ENCODE peak calls at places on chromosome 12, in six cellular contexts. K, Q, N, G, D and P are unnamed samples.

GRCh38 chr12:30822385-30823139 is 67.8 kb upstream of the CAPRIN2 start:
- DNase-seq in N (peak; percentile 77), K (peak; percentile 52), Q (peak; percentile 72), G (peak; percentile 36), D (peak; percentile 92), P (peak; percentile 77)

GRCh38 chr12:91250273-91250672 is 67.7 kb upstream of the DCN start:
- DNase-seq in N (no peak), G (no peak), D (no peak), Q (no peak), K (no peak), P (no peak)

GRCh38 chr12:94228488-94228907 is 80.1 kb downstream of the PLXNC1 start:
- DNase-seq in D (no peak), Q (no peak), K (no peak), N (no peak), G (no peak), P (no peak)

GRCh38 chr12:94248582-94248981 is 100.2 kb downstream of the PLXNC1 start:
- DNase-seq in K (no peak), D (no peak), N (no peak), Q (no peak), G (no peak), P (no peak)

GRCh38 chr12:1020389-1020788 is 29.4 kb downstream of the ERC1 start:
- DNase-seq in G (no peak), K (no peak), D (no peak), Q (no peak), N (no peak), P (no peak)

GRCh38 chr12:108729612-108730336 is 1.5 kb downstream of the CORO1C start:
- DNase-seq in K (no peak), G (no peak), Q (no peak), N (no peak), D (no peak), P (no peak)

GRCh38 chr12:78275886-78276285 is 445.2 kb downstream of the NAV3 start:
- DNase-seq in D (no peak), G (no peak), K (no peak), N (no peak), Q (no peak), P (no peak)

GRCh38 chr12:56787498-56787897 is 24.4 kb downstream of the HSD17B6 start:
- DNase-seq in Q (no peak), K (no peak), N (no peak), D (no peak), G (no peak), P (no peak)

GRCh38 chr12:15752780-15753179 is 36.4 kb downstream of the EPS8 start:
- DNase-seq in K (no peak), N (no peak), D (no peak), G (no peak), Q (no peak), P (no peak)

GRCh38 chr12:121239704-121240420 is 29.9 kb downstream of the P2RX4 start:
- DNase-seq in K (no peak), N (no peak), D (no peak), Q (no peak), G (no peak), P (no peak)
- H3K4me3 ChIP-seq in K (no peak overlapping the region), N (peak overlapping the region; percentile 16), D (peak overlapping the region; percentile 29), Q (no peak overlapping the region), G (no peak overlapping the region), P (no peak overlapping the region)

GRCh38 chr12:113221181-113221996 is at the start of gene TPCN1:
- DNase-seq in G (peak; percentile 100), D (peak; percentile 96), Q (peak; percentile 100), K (peak; percentile 98), N (peak; percentile 99), P (peak; percentile 100)
- TF ChIP-seq POLR2A in G (peak; percentile 84), D (no peak), Q (peak; percentile 99), K (peak; percentile 98), N (peak; percentile 98), P (peak; percentile 99)

GRCh38 chr12:111404362-111405148 is 1.2 kb upstream of the SH2B3 start:
- DNase-seq in N (no peak), Q (peak; percentile 65), D (no peak), G (no peak), K (no peak), P (peak; percentile 37)
- H3K4me1 ChIP-seq in N (peaks cover 8% of the 10 kb centered on the region), Q (peaks cover 42% of the 10 kb centered on the region), D (peaks cover 62% of the 10 kb centered on the region), G (no peaks in the 10 kb centered on the region), K (peaks cover 23% of the 10 kb centered on the region), P (peaks cover 41% of the 10 kb centered on the region)

DNA sequence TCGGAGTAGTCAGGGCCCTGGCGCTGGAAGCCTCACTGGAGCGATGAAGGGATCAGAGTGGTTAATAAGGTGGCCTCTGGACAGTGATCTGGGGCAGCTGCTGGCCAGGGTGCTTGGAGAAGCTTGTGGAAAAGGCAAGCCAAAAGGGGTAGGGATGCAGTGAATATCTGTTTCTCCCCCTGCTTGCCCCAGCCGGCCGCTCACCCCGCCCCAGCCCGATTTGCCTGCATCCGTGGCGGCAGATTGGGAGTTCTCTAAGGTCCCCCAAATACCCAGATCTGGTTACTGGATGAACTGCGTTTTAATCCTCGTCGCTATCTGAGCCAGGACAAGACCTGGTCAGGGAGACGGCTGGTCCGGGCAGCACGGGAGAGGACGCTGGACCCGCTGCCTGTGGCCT is 7.2 kb upstream of the HOXC6 start:
- DNase-seq in D (peak; percentile 70), G (no peak), K (no peak), Q (no peak), N (peak; percentile 60), P (no peak)
- H3K4me3 ChIP-seq in D (no peak overlapping the region), G (peak overlapping the region; percentile 65), K (no peak overlapping the region), Q (peak overlapping the region; percentile 36), N (peak overlapping the region; percentile 17), P (no peak overlapping the region)

DNA sequence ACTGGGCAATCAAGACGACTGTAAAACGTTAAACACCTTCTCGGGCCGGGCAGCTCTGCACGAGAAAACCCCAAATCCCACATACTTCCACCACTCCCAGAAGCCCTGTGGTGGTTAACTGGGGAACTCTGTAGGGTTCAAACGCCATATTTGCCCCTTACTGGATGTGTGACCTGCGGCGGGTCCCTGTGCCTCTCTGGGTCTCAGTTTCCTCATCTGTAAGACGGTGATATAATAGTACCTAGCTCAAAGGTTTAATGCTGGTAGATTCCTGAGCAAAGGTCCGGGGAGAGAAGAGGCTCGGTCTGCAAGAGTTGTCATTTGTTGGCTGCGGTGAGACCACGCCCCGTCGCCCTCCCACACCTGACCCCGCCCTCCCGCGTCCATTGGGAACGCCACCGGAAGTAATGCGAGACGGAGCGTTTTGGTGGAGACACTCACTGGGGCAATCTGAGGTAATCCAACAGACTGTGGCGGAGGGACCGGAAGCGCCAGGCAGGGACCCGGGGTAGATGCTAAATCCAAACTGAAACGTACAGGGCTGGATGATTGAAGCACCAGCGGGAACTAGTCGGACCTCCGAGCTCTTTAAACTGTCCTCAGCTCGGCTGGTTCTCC is 661 bp upstream of the OGFOD2 start:
- DNase-seq in G (peak; percentile 98), K (peak; percentile 91), N (peak; percentile 99), Q (peak; percentile 100), D (peak; percentile 97), P (peak; percentile 99)
- TF ChIP-seq POLR2A in G (no peak), K (peak; percentile 39), N (no peak), Q (peak; percentile 88), D (no peak), P (no peak)

DNA sequence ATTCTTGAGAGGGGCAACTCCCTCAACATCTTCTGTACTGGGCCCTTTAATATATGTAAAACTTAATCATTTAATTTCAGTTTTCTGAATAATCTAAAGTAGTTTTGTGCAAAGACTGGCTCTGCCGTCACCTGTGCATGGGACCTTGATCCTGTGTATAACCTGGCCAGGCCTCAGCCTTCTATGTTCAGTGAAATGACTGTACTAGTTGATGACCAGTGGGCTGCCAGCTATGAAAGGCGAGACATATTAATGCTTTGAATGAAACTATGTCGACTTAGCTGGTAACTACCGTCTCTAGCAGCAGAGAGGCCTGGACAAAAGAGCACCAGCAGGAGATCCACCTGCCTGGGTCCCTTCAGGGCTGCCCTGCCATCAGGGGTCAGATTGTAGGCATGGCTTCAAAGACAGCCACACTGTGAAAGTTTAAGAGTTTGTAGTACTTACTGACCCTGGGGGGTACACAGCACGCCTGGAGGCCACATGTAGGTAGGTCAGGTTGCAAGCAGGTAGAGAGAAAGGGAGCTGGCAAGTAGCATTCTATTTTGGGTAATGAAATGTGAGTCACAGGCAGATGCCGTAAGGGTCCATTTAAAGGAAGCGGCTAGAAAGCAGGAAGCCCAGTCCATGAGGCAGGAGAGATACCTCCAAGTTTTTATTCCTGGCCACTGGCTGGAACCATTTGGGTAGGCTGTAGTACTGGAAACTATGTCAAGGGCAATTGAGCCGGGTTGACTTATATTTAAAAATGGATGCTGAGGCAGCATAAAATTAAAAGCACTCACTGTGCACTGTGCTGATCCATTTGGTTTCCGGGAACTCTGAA is 77.2 kb downstream of the BHLHE41 start:
- DNase-seq in G (no peak), K (no peak), N (no peak), D (no peak), Q (no peak), P (no peak)
- H3K4me1 ChIP-seq in G (peaks cover 4% of the 10 kb centered on the region), K (peaks cover 14% of the 10 kb centered on the region), N (peaks cover 2% of the 10 kb centered on the region), D (peaks cover 18% of the 10 kb centered on the region), Q (no peaks in the 10 kb centered on the region), P (peaks cover 21% of the 10 kb centered on the region)

DNA sequence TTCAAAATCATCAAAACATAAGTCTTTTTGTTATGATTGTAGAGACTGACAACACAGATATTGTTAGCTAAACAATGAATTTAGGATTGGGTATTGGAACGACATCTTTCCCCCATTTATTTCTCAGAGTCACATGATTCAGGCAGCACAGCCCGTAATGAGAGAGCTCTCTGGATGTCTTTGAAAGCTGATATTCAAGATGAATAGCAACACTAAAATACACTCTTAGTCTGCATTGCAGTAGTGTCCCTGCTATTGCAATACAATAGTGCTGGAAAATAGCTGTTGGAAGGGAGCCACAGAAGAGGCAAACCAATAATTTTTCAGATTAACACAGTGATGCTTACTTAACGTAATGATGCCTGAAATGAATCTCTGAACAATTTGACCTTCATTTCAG is 9.9 kb downstream of the GTSF1 start:
- DNase-seq in D (no peak), N (no peak), K (no peak), Q (no peak), G (no peak), P (no peak)
- H3K4me3 ChIP-seq in D (no peak overlapping the region), N (no peak overlapping the region), K (no peak overlapping the region), Q (no peak overlapping the region), G (no peak overlapping the region), P (no peak overlapping the region)